ENCODE peak calls at places on chromosomes 7 and 10, in ten cellular contexts. One of them, this sample, is unnamed.
A peak's percentile ranks its signal among the peaks of the same experiment; 100 is the strongest.

GRCh38 chr10:7185367-7185690 is 225.5 kb downstream of the SFMBT2 start:
- DNase-seq in NCI-H2029: no peak
- DNase-seq in Kasumi-1: peak; percentile 75
- DNase-seq in H9: no peak
- DNase-seq in hypothalamus: no peak
- DNase-seq in GF-D8: peak; percentile 44
- DNase-seq in HAP-1: no peak
- DNase-seq in GM10248: no peak
- DNase-seq in fibroblast of the conjunctiva: no peak
- DNase-seq in tibial artery: no peak
- DNase-seq in this sample: no peak

GRCh38 chr10:74963549-74963948 is 137.1 kb downstream of the KAT6B start:
- DNase-seq in NCI-H2029: no peak
- DNase-seq in Kasumi-1: no peak
- DNase-seq in H9: no peak
- DNase-seq in hypothalamus: no peak
- DNase-seq in GF-D8: no peak
- DNase-seq in HAP-1: no peak
- DNase-seq in GM10248: peak; percentile 55
- DNase-seq in fibroblast of the conjunctiva: no peak
- DNase-seq in tibial artery: no peak
- DNase-seq in this sample: no peak

GRCh38 chr10:113093188-113094113 is 143.4 kb downstream of the TCF7L2 start:
- DNase-seq in NCI-H2029: no peak
- DNase-seq in Kasumi-1: no peak
- DNase-seq in H9: peak; percentile 15
- DNase-seq in hypothalamus: no peak
- DNase-seq in GF-D8: no peak
- DNase-seq in HAP-1: peak; percentile 7
- DNase-seq in GM10248: no peak
- DNase-seq in fibroblast of the conjunctiva: no peak
- DNase-seq in tibial artery: no peak
- DNase-seq in this sample: no peak

GRCh38 chr10:129728246-129728820 is 235.7 kb downstream of the EBF3 start:
- DNase-seq in NCI-H2029: no peak
- DNase-seq in Kasumi-1: no peak
- DNase-seq in H9: no peak
- DNase-seq in hypothalamus: no peak
- DNase-seq in GF-D8: no peak
- DNase-seq in HAP-1: no peak
- DNase-seq in GM10248: no peak
- DNase-seq in fibroblast of the conjunctiva: no peak
- DNase-seq in tibial artery: no peak
- DNase-seq in this sample: no peak

GRCh38 chr10:92629945-92630344 is 37.0 kb downstream of the KIF11 start:
- DNase-seq in NCI-H2029: no peak
- DNase-seq in Kasumi-1: no peak
- DNase-seq in H9: no peak
- DNase-seq in hypothalamus: no peak
- DNase-seq in GF-D8: no peak
- DNase-seq in HAP-1: no peak
- DNase-seq in GM10248: no peak
- DNase-seq in fibroblast of the conjunctiva: no peak
- DNase-seq in tibial artery: no peak
- DNase-seq in this sample: no peak

GRCh38 chr7:84799131-84799530 is 387.7 kb downstream of the SEMA3D start:
- DNase-seq in NCI-H2029: no peak
- DNase-seq in Kasumi-1: no peak
- DNase-seq in H9: no peak
- DNase-seq in hypothalamus: no peak
- DNase-seq in GF-D8: no peak
- DNase-seq in HAP-1: no peak
- DNase-seq in GM10248: no peak
- DNase-seq in fibroblast of the conjunctiva: no peak
- DNase-seq in tibial artery: peak; percentile 26
- DNase-seq in this sample: no peak

GRCh38 chr10:78415111-78415510 is 381.4 kb downstream of the RPS24 start:
- DNase-seq in NCI-H2029: no peak
- DNase-seq in Kasumi-1: no peak
- DNase-seq in H9: peak; percentile 4
- DNase-seq in hypothalamus: no peak
- DNase-seq in GF-D8: no peak
- DNase-seq in HAP-1: no peak
- DNase-seq in GM10248: no peak
- DNase-seq in fibroblast of the conjunctiva: no peak
- DNase-seq in tibial artery: no peak
- DNase-seq in this sample: no peak

GRCh38 chr7:143018931-143019330 is 8.0 kb downstream of the OR9A2 start:
- DNase-seq in NCI-H2029: no peak
- DNase-seq in Kasumi-1: no peak
- DNase-seq in H9: no peak
- DNase-seq in hypothalamus: no peak
- DNase-seq in GF-D8: no peak
- DNase-seq in HAP-1: no peak
- DNase-seq in GM10248: no peak
- DNase-seq in fibroblast of the conjunctiva: no peak
- DNase-seq in tibial artery: no peak
- DNase-seq in this sample: no peak

GRCh38 chr10:29189272-29189671 is 99.6 kb upstream of the LYZL1 start:
- DNase-seq in NCI-H2029: no peak
- DNase-seq in Kasumi-1: no peak
- DNase-seq in H9: no peak
- DNase-seq in hypothalamus: no peak
- DNase-seq in GF-D8: no peak
- DNase-seq in HAP-1: no peak
- DNase-seq in GM10248: no peak
- DNase-seq in fibroblast of the conjunctiva: peak; percentile 37
- DNase-seq in tibial artery: no peak
- DNase-seq in this sample: no peak

GRCh38 chr7:54877683-54878082 is 118.7 kb upstream of the SEC61G start:
- DNase-seq in NCI-H2029: no peak
- DNase-seq in Kasumi-1: no peak
- DNase-seq in H9: no peak
- DNase-seq in hypothalamus: no peak
- DNase-seq in GF-D8: no peak
- DNase-seq in HAP-1: no peak
- DNase-seq in GM10248: no peak
- DNase-seq in fibroblast of the conjunctiva: no peak
- DNase-seq in tibial artery: no peak
- DNase-seq in this sample: no peak

GRCh38 chr10:21021843-21022594 is 124.9 kb upstream of the NEBL start:
- DNase-seq in NCI-H2029: no peak
- DNase-seq in Kasumi-1: no peak
- DNase-seq in H9: peak; percentile 32
- DNase-seq in hypothalamus: no peak
- DNase-seq in GF-D8: no peak
- DNase-seq in HAP-1: no peak
- DNase-seq in GM10248: no peak
- DNase-seq in fibroblast of the conjunctiva: no peak
- DNase-seq in tibial artery: no peak
- DNase-seq in this sample: no peak

GRCh38 chr7:139603896-139604295 is 80.4 kb downstream of the CLEC2L start:
- DNase-seq in NCI-H2029: no peak
- DNase-seq in Kasumi-1: no peak
- DNase-seq in H9: no peak
- DNase-seq in hypothalamus: no peak
- DNase-seq in GF-D8: no peak
- DNase-seq in HAP-1: no peak
- DNase-seq in GM10248: no peak
- DNase-seq in fibroblast of the conjunctiva: no peak
- DNase-seq in tibial artery: no peak
- DNase-seq in this sample: no peak

GRCh38 chr7:24964177-24964576 is 15.8 kb downstream of the OSBPL3 start:
- DNase-seq in NCI-H2029: no peak
- DNase-seq in Kasumi-1: no peak
- DNase-seq in H9: no peak
- DNase-seq in hypothalamus: no peak
- DNase-seq in GF-D8: no peak
- DNase-seq in HAP-1: no peak
- DNase-seq in GM10248: no peak
- DNase-seq in fibroblast of the conjunctiva: no peak
- DNase-seq in tibial artery: no peak
- DNase-seq in this sample: no peak

GRCh38 chr10:42801135-42801534 is 18.5 kb downstream of the BMS1 start:
- DNase-seq in NCI-H2029: no peak
- DNase-seq in Kasumi-1: no peak
- DNase-seq in H9: no peak
- DNase-seq in hypothalamus: no peak
- DNase-seq in GF-D8: no peak
- DNase-seq in HAP-1: no peak
- DNase-seq in GM10248: no peak
- DNase-seq in fibroblast of the conjunctiva: no peak
- DNase-seq in tibial artery: no peak
- DNase-seq in this sample: no peak

GRCh38 chr7:38831262-38831661 is 77.7 kb downstream of the VPS41 start:
- DNase-seq in NCI-H2029: no peak
- DNase-seq in Kasumi-1: no peak
- DNase-seq in H9: no peak
- DNase-seq in hypothalamus: no peak
- DNase-seq in GF-D8: no peak
- DNase-seq in HAP-1: no peak
- DNase-seq in GM10248: no peak
- DNase-seq in fibroblast of the conjunctiva: no peak
- DNase-seq in tibial artery: no peak
- DNase-seq in this sample: no peak

GRCh38 chr10:74103560-74104248 is 46.9 kb downstream of the AP3M1 start:
- DNase-seq in NCI-H2029: no peak
- DNase-seq in Kasumi-1: peak; percentile 63
- DNase-seq in H9: no peak
- DNase-seq in hypothalamus: peak; percentile 13
- DNase-seq in GF-D8: no peak
- DNase-seq in HAP-1: no peak
- DNase-seq in GM10248: peak; percentile 63
- DNase-seq in fibroblast of the conjunctiva: peak; percentile 30
- DNase-seq in tibial artery: no peak
- DNase-seq in this sample: no peak

GRCh38 chr7:23654508-23654907 is 25.5 kb upstream of the FAM221A start:
- DNase-seq in NCI-H2029: peak; percentile 0
- DNase-seq in Kasumi-1: peak; percentile 89
- DNase-seq in H9: peak; percentile 65
- DNase-seq in hypothalamus: no peak
- DNase-seq in GF-D8: peak; percentile 40
- DNase-seq in HAP-1: peak; percentile 57
- DNase-seq in GM10248: no peak
- DNase-seq in fibroblast of the conjunctiva: no peak
- DNase-seq in tibial artery: no peak
- DNase-seq in this sample: no peak

GRCh38 chr10:103700436-103700715 is 155.0 kb downstream of the SH3PXD2A start:
- DNase-seq in NCI-H2029: no peak
- DNase-seq in Kasumi-1: no peak
- DNase-seq in H9: no peak
- DNase-seq in hypothalamus: no peak
- DNase-seq in GF-D8: no peak
- DNase-seq in HAP-1: no peak
- DNase-seq in GM10248: no peak
- DNase-seq in fibroblast of the conjunctiva: no peak
- DNase-seq in tibial artery: no peak
- DNase-seq in this sample: no peak

GRCh38 chr7:143096146-143096545 is 35.7 kb upstream of the PIP start:
- DNase-seq in NCI-H2029: no peak
- DNase-seq in Kasumi-1: no peak
- DNase-seq in H9: no peak
- DNase-seq in hypothalamus: no peak
- DNase-seq in GF-D8: no peak
- DNase-seq in HAP-1: no peak
- DNase-seq in GM10248: no peak
- DNase-seq in fibroblast of the conjunctiva: no peak
- DNase-seq in tibial artery: no peak
- DNase-seq in this sample: no peak

GRCh38 chr10:24873281-24873683 is 79.1 kb downstream of the PRTFDC1 start:
- DNase-seq in NCI-H2029: no peak
- DNase-seq in Kasumi-1: no peak
- DNase-seq in H9: no peak
- DNase-seq in hypothalamus: no peak
- DNase-seq in GF-D8: no peak
- DNase-seq in HAP-1: no peak
- DNase-seq in GM10248: no peak
- DNase-seq in fibroblast of the conjunctiva: peak; percentile 88
- DNase-seq in tibial artery: peak; percentile 32
- DNase-seq in this sample: peak; percentile 33

GRCh38 chr7:100435401-100436304 is 644 bp downstream of the PPP1R35 start:
- DNase-seq in NCI-H2029: peak; percentile 36
- DNase-seq in Kasumi-1: peak; percentile 26
- DNase-seq in H9: peak; percentile 45
- DNase-seq in hypothalamus: no peak
- DNase-seq in GF-D8: no peak
- DNase-seq in HAP-1: peak; percentile 40
- DNase-seq in GM10248: peak; percentile 46
- DNase-seq in fibroblast of the conjunctiva: no peak
- DNase-seq in tibial artery: no peak
- DNase-seq in this sample: no peak

GRCh38 chr10:43316516-43316915 is 49.7 kb upstream of the RASGEF1A start:
- DNase-seq in NCI-H2029: no peak
- DNase-seq in Kasumi-1: no peak
- DNase-seq in H9: no peak
- DNase-seq in hypothalamus: no peak
- DNase-seq in GF-D8: no peak
- DNase-seq in HAP-1: no peak
- DNase-seq in GM10248: no peak
- DNase-seq in fibroblast of the conjunctiva: no peak
- DNase-seq in tibial artery: no peak
- DNase-seq in this sample: no peak

GRCh38 chr7:79096361-79096805 is 357.1 kb downstream of the MAGI2 start:
- DNase-seq in NCI-H2029: no peak
- DNase-seq in Kasumi-1: no peak
- DNase-seq in H9: no peak
- DNase-seq in hypothalamus: no peak
- DNase-seq in GF-D8: no peak
- DNase-seq in HAP-1: no peak
- DNase-seq in GM10248: no peak
- DNase-seq in fibroblast of the conjunctiva: no peak
- DNase-seq in tibial artery: no peak
- DNase-seq in this sample: peak; percentile 3

GRCh38 chr7:26202019-26202985 is 757 bp downstream of the CBX3 start:
- DNase-seq in NCI-H2029: no peak
- DNase-seq in Kasumi-1: peak; percentile 84
- DNase-seq in H9: no peak
- DNase-seq in hypothalamus: peak; percentile 30
- DNase-seq in GF-D8: no peak
- DNase-seq in HAP-1: peak; percentile 64
- DNase-seq in GM10248: peak; percentile 49
- DNase-seq in fibroblast of the conjunctiva: no peak
- DNase-seq in tibial artery: peak; percentile 56
- DNase-seq in this sample: no peak

GRCh38 chr7:140326116-140326928 is 72.0 kb downstream of the SLC37A3 start:
- DNase-seq in NCI-H2029: peak; percentile 44
- DNase-seq in Kasumi-1: peak; percentile 56
- DNase-seq in H9: peak; percentile 67
- DNase-seq in hypothalamus: peak; percentile 40
- DNase-seq in GF-D8: no peak
- DNase-seq in HAP-1: peak; percentile 71
- DNase-seq in GM10248: peak; percentile 66
- DNase-seq in fibroblast of the conjunctiva: peak; percentile 36
- DNase-seq in tibial artery: peak; percentile 79
- DNase-seq in this sample: no peak

GRCh38 chr10:60816624-60817023 is 38.3 kb downstream of the CDK1 start:
- DNase-seq in NCI-H2029: peak; percentile 5
- DNase-seq in Kasumi-1: peak; percentile 84
- DNase-seq in H9: no peak
- DNase-seq in hypothalamus: peak; percentile 27
- DNase-seq in GF-D8: no peak
- DNase-seq in HAP-1: peak; percentile 64
- DNase-seq in GM10248: peak; percentile 60
- DNase-seq in fibroblast of the conjunctiva: peak; percentile 82
- DNase-seq in tibial artery: peak; percentile 60
- DNase-seq in this sample: peak; percentile 21

GRCh38 chr10:34907743-34908425 is 92.8 kb upstream of the PARD3 start:
- DNase-seq in NCI-H2029: no peak
- DNase-seq in Kasumi-1: no peak
- DNase-seq in H9: no peak
- DNase-seq in hypothalamus: no peak
- DNase-seq in GF-D8: no peak
- DNase-seq in HAP-1: no peak
- DNase-seq in GM10248: no peak
- DNase-seq in fibroblast of the conjunctiva: no peak
- DNase-seq in tibial artery: no peak
- DNase-seq in this sample: no peak

GRCh38 chr7:80838643-80839042 is 80.2 kb downstream of the SEMA3C start:
- DNase-seq in NCI-H2029: no peak
- DNase-seq in Kasumi-1: no peak
- DNase-seq in H9: no peak
- DNase-seq in hypothalamus: no peak
- DNase-seq in GF-D8: no peak
- DNase-seq in HAP-1: no peak
- DNase-seq in GM10248: no peak
- DNase-seq in fibroblast of the conjunctiva: no peak
- DNase-seq in tibial artery: no peak
- DNase-seq in this sample: no peak

This sample was measured in T1000.